ENCODE peak calls at places on chromosomes 4 and X, in four cellular contexts. A is left lung, R is choroid plexus epithelial cell, F is thoracic aorta. O is an unnamed sample.

GRCh38 chr4:24527371-24527770 is 57.0 kb downstream of the DHX15 start:
- DNase-seq in F (no peak), A (no peak), R (peak), O (no peak)

GRCh38 chr4:14977836-14978235 is 24.4 kb upstream of the CPEB2 start:
- DNase-seq in F (no peak), R (no peak), A (no peak), O (no peak)

GRCh38 chrX:123291623-123292022 is 107.5 kb downstream of the GRIA3 start:
- DNase-seq in A (no peak), F (no peak), R (no peak), O (no peak)

GRCh38 chrX:10110984-10111363 is 45.8 kb upstream of the CLCN4 start:
- DNase-seq in R (no peak), A (no peak), F (no peak), O (peak)

GRCh38 chrX:119885554-119886428 is 9.9 kb upstream of the AKAP14 start:
- DNase-seq in R (peak), F (no peak), A (no peak), O (no peak)

GRCh38 chr4:183961772-183962171 is 56.7 kb downstream of the STOX2 start:
- DNase-seq in R (no peak), A (no peak), F (no peak), O (no peak)

GRCh38 chr4:73730292-73730691 is 10.1 kb upstream of the CXCL8 start:
- DNase-seq in A (no peak), F (no peak), R (no peak), O (no peak)

GRCh38 chr4:124097447-124097846 is 615.1 kb downstream of the ANKRD50 start:
- DNase-seq in R (no peak), A (no peak), F (no peak), O (no peak)

GRCh38 chr4:108628411-108628810 is 8.0 kb downstream of the RPL34 start:
- DNase-seq in R (peak), A (no peak), F (no peak), O (no peak)

GRCh38 chrX:153209347-153209746 is 30.3 kb downstream of the MAGEA1 start:
- DNase-seq in A (no peak), F (no peak), R (peak), O (no peak)

GRCh38 chrX:20205927-20206708 is 60.6 kb downstream of the RPS6KA3 start:
- DNase-seq in F (no peak), R (peak), A (no peak), O (no peak)

GRCh38 chr4:147198411-147199051 is 252.9 kb upstream of the TTC29 start:
- DNase-seq in R (peak), F (no peak), A (no peak), O (no peak)

GRCh38 chr4:136864580-136865185 is 667.6 kb downstream of the PCDH18 start:
- DNase-seq in R (peak), F (no peak), A (no peak), O (no peak)

GRCh38 chr4:173046818-173047217 is 121.8 kb upstream of the GALNT7 start:
- DNase-seq in R (no peak), A (no peak), F (no peak), O (no peak)

GRCh38 chr4:37827030-37827705 is 682 bp downstream of the PGM2 start:
- DNase-seq in F (no peak), R (peak), A (no peak), O (no peak)

GRCh38 chrX:100673397-100673953 is 29.5 kb downstream of the SRPX2 start:
- DNase-seq in F (no peak), A (no peak), R (peak), O (no peak)

GRCh38 chrX:13165266-13165665 is 120.8 kb upstream of the FAM9C start:
- DNase-seq in F (no peak), A (no peak), R (no peak), O (no peak)

GRCh38 chr4:184345573-184345922 is 127.9 kb upstream of the ENPP6 start:
- DNase-seq in F (no peak), R (no peak), A (no peak), O (no peak)

GRCh38 chrX:117910216-117910615 is 206.4 kb downstream of the KLHL13 start:
- DNase-seq in R (no peak), A (no peak), F (no peak), O (no peak)

GRCh38 chr4:95153182-95153581 is 395.4 kb downstream of the BMPR1B start:
- DNase-seq in R (peak), F (no peak), A (no peak), O (no peak)

GRCh38 chr4:186722856-186723206 is 825 bp downstream of the FAT1 start:
- DNase-seq in R (peak), F (no peak), A (no peak), O (no peak)

GRCh38 chr4:80471701-80472100 is 136.2 kb downstream of the CFAP299 start:
- DNase-seq in R (peak), F (no peak), A (peak), O (no peak)
- H3K4me3 ChIP-seq in R (no peak), F (peak), A (no peak), O (no peak)

GRCh38 chr4:41668024-41668423 is 80.5 kb downstream of the PHOX2B start:
- DNase-seq in A (no peak), F (no peak), R (no peak), O (no peak)
- H3K4me3 ChIP-seq in A (no peak), F (no peak), R (no peak), O (no peak)

GRCh38 chr4:153153339-153153851 is 50.8 kb upstream of the TRIM2 start:
- DNase-seq in R (peak), A (peak), F (no peak), O (peak)

GRCh38 chr4:153151535-153152452 is 52.4 kb upstream of the TRIM2 start:
- DNase-seq in F (no peak), A (peak), R (peak), O (peak)

GRCh38 chr4:153156263-153156662 is 48.0 kb upstream of the TRIM2 start:
- DNase-seq in R (peak), A (no peak), F (no peak), O (no peak)

GRCh38 chr4:153152453-153153338 is 51.5 kb upstream of the TRIM2 start:
- DNase-seq in R (peak), F (no peak), A (peak), O (peak)

GRCh38 chr4:153154010-153154975 is 50.0 kb upstream of the TRIM2 start:
- DNase-seq in F (no peak), R (peak), A (no peak), O (no peak)
- H3K4me3 ChIP-seq in F (peak), R (peak), A (peak), O (peak)

DNA sequence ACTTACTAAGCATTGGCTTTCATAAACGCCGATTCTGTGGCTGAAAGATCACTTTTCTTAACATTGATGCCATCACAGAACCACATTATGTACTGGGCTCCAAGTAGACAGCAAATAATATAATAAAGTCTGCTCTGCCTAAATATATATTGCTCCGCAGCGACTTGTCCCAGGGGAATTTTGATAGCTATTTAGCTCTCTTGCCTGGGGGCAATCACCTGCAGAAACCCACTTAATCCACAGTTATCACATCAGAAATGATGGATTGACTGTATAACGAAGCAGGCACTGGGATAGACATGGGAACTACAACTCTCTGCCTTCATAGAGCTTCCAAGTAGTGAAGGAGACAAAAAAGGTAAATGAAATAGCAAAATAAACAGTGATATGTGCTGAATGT is 48.0 kb upstream of the MYOZ2 start:
- DNase-seq in F (no peak), A (no peak), R (no peak), O (no peak)
- H3K4me3 ChIP-seq in F (no peak), A (no peak), R (no peak), O (no peak)